ENCODE peak calls at places on chromosome 9, in five cellular contexts. One of them, this sample, is unnamed.

GRCh38 chr9:78363221-78363620 is 66.3 kb downstream of the PSAT1 start:
- DNase-seq in GM12878: no peak
- DNase-seq in NT2/D1: no peak
- DNase-seq in H1: no peak
- DNase-seq in HepG2: no peak
- DNase-seq in this sample: no peak

GRCh38 chr9:5305741-5306140 is 1.2 kb upstream of the RLN2 start:
- DNase-seq in GM12878: no peak
- DNase-seq in NT2/D1: no peak
- DNase-seq in H1: no peak
- DNase-seq in HepG2: no peak
- DNase-seq in this sample: no peak

GRCh38 chr9:131111186-131111853 is 14.1 kb upstream of the NUP214 start:
- DNase-seq in GM12878: no peak
- DNase-seq in NT2/D1: no peak
- DNase-seq in H1: no peak
- DNase-seq in HepG2: no peak
- DNase-seq in this sample: no peak

GRCh38 chr9:125428060-125428481 is 166.4 kb downstream of the GAPVD1 start:
- DNase-seq in GM12878: no peak
- DNase-seq in NT2/D1: no peak
- DNase-seq in H1: no peak
- DNase-seq in HepG2: no peak
- DNase-seq in this sample: peak; percentile 75

GRCh38 chr9:9804109-9804508 is 808.7 kb downstream of the PTPRD start:
- DNase-seq in GM12878: no peak
- DNase-seq in NT2/D1: no peak
- DNase-seq in H1: no peak
- DNase-seq in HepG2: no peak
- DNase-seq in this sample: no peak

GRCh38 chr9:131734165-131734610 is 5.7 kb downstream of the RAPGEF1 start:
- DNase-seq in GM12878: no peak
- DNase-seq in NT2/D1: no peak
- DNase-seq in H1: no peak
- DNase-seq in HepG2: no peak
- DNase-seq in this sample: no peak

GRCh38 chr9:130825051-130825651 is 9.9 kb upstream of the ABL1 start:
- DNase-seq in GM12878: no peak
- DNase-seq in NT2/D1: peak; percentile 70
- DNase-seq in H1: no peak
- DNase-seq in HepG2: no peak
- DNase-seq in this sample: peak; percentile 67

GRCh38 chr9:129258823-129259301 is 80.8 kb upstream of the IER5L start:
- DNase-seq in GM12878: no peak
- DNase-seq in NT2/D1: no peak
- DNase-seq in H1: no peak
- DNase-seq in HepG2: no peak
- DNase-seq in this sample: no peak

GRCh38 chr9:8366161-8366926 is 566.8 kb upstream of the DMAC1 start:
- DNase-seq in GM12878: no peak
- DNase-seq in NT2/D1: no peak
- DNase-seq in H1: no peak
- DNase-seq in HepG2: no peak
- DNase-seq in this sample: no peak

GRCh38 chr9:107136296-107136695 is 146.8 kb upstream of the RAD23B start:
- DNase-seq in GM12878: no peak
- DNase-seq in NT2/D1: no peak
- DNase-seq in H1: no peak
- DNase-seq in HepG2: no peak
- DNase-seq in this sample: no peak

GRCh38 chr9:121532881-121533280 is 33.2 kb upstream of the GGTA1 start:
- DNase-seq in GM12878: no peak
- DNase-seq in NT2/D1: no peak
- DNase-seq in H1: no peak
- DNase-seq in HepG2: no peak
- DNase-seq in this sample: no peak

GRCh38 chr9:88387733-88388202 is 476 bp upstream of the SPIN1 start:
- DNase-seq in GM12878: no peak
- DNase-seq in NT2/D1: peak; percentile 46
- DNase-seq in H1: no peak
- DNase-seq in HepG2: peak; percentile 20
- DNase-seq in this sample: peak; percentile 49

GRCh38 chr9:87657190-87657589 is 68.7 kb upstream of the CTSL start:
- DNase-seq in GM12878: no peak
- DNase-seq in NT2/D1: no peak
- DNase-seq in H1: no peak
- DNase-seq in HepG2: no peak
- DNase-seq in this sample: no peak

GRCh38 chr9:117253256-117253655 is 161.6 kb downstream of the ASTN2 start:
- DNase-seq in GM12878: no peak
- DNase-seq in NT2/D1: no peak
- DNase-seq in H1: no peak
- DNase-seq in HepG2: no peak
- DNase-seq in this sample: no peak

GRCh38 chr9:69476797-69477196 is 151.8 kb downstream of the ENTREP1 start:
- DNase-seq in GM12878: no peak
- DNase-seq in NT2/D1: peak; percentile 30
- DNase-seq in H1: no peak
- DNase-seq in HepG2: no peak
- DNase-seq in this sample: no peak
- TF ChIP-seq SUZ12 in GM12878: no peak
- TF ChIP-seq SUZ12 in NT2/D1: no peak
- TF ChIP-seq SUZ12 in H1: no peak
- TF ChIP-seq SUZ12 in HepG2: no peak
- TF ChIP-seq SUZ12 in this sample: no peak

GRCh38 chr9:116149844-116150243 is 3.7 kb upstream of the PAPPA start:
- DNase-seq in GM12878: no peak
- DNase-seq in NT2/D1: peak; percentile 57
- DNase-seq in H1: no peak
- DNase-seq in HepG2: no peak
- DNase-seq in this sample: peak; percentile 36

GRCh38 chr9:116152941-116153764 is 438 bp upstream of the PAPPA start:
- DNase-seq in GM12878: no peak
- DNase-seq in NT2/D1: peak; percentile 81
- DNase-seq in H1: no peak
- DNase-seq in HepG2: no peak
- DNase-seq in this sample: no peak

GRCh38 chr9:116152390-116152789 is 1.2 kb upstream of the PAPPA start:
- DNase-seq in GM12878: no peak
- DNase-seq in NT2/D1: no peak
- DNase-seq in H1: no peak
- DNase-seq in HepG2: peak; percentile 16
- DNase-seq in this sample: no peak

GRCh38 chr9:116151966-116152381 is 1.6 kb upstream of the PAPPA start:
- DNase-seq in GM12878: no peak
- DNase-seq in NT2/D1: no peak
- DNase-seq in H1: no peak
- DNase-seq in HepG2: no peak
- DNase-seq in this sample: no peak

GRCh38 chr9:116151199-116151598 is 2.4 kb upstream of the PAPPA start:
- DNase-seq in GM12878: no peak
- DNase-seq in NT2/D1: no peak
- DNase-seq in H1: no peak
- DNase-seq in HepG2: no peak
- DNase-seq in this sample: no peak
- TF ChIP-seq SUZ12 in GM12878: no peak
- TF ChIP-seq SUZ12 in NT2/D1: no peak
- TF ChIP-seq SUZ12 in H1: no peak
- TF ChIP-seq SUZ12 in HepG2: no peak
- TF ChIP-seq SUZ12 in this sample: no peak

GRCh38 chr9:91131433-91131839 is 230.3 kb downstream of the AUH start:
- DNase-seq in GM12878: no peak
- DNase-seq in NT2/D1: no peak
- DNase-seq in H1: no peak
- DNase-seq in HepG2: no peak
- DNase-seq in this sample: no peak
- TF ChIP-seq SUZ12 in GM12878: no peak
- TF ChIP-seq SUZ12 in NT2/D1: no peak
- TF ChIP-seq SUZ12 in H1: no peak
- TF ChIP-seq SUZ12 in HepG2: no peak
- TF ChIP-seq SUZ12 in this sample: no peak

DNA sequence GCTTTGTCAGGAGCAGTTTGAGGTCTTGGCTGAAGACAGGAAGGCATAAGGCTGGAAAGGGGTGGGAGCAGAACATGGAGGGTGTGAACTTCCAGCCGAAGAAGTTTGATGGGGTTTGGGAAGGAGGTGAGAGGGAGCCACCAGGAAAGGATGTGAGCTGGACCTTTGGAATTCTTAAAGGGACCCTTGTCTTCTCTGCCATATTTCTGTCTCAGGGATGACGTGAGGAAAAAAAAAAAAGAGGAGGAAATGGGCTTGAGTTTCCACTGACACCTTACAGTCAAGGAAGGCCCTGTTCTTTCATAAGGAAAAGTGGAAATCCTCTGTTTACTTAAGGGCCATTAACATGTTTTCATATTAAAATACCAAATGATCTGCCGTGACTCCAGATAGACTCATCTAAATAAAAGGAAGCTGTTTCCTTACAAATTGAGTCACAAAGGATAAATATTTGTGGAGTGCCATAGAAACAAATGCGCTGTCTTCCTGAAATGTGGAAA is 132.1 kb downstream of the PALM2AKAP2 start:
- DNase-seq in GM12878: no peak
- DNase-seq in NT2/D1: no peak
- DNase-seq in H1: no peak
- DNase-seq in HepG2: no peak
- DNase-seq in this sample: no peak
- TF ChIP-seq SUZ12 in GM12878: no peak
- TF ChIP-seq SUZ12 in NT2/D1: no peak
- TF ChIP-seq SUZ12 in H1: no peak
- TF ChIP-seq SUZ12 in HepG2: no peak
- TF ChIP-seq SUZ12 in this sample: no peak